ENCODE peak calls at places on chromosomes 4 and X, in five cellular contexts. W, M, O, Q and A are unnamed samples.

GRCh38 chrX:111360839-111361238 is 51.2 kb downstream of the DCX start:
- DNase-seq in W (no peak), Q (no peak), M (no peak), O (no peak), A (no peak)

GRCh38 chr4:146407669-146408084 is 114.1 kb downstream of the SLC10A7 start:
- DNase-seq in M (no peak), O (peak; percentile 25), W (peak; percentile 29), Q (no peak), A (peak; percentile 37)

GRCh38 chrX:2228466-2228865 is 272.3 kb downstream of the DHRSX start:
- DNase-seq in Q (no peak), W (no peak), O (no peak), M (no peak), A (no peak)

GRCh38 chr4:5622596-5622995 is 85.8 kb downstream of the EVC2 start:
- DNase-seq in O (no peak), Q (no peak), M (no peak), W (no peak), A (no peak)

GRCh38 chr4:73848183-73848777 is 4.8 kb upstream of the PF4V1 start:
- DNase-seq in W (no peak), Q (no peak), O (no peak), M (no peak), A (no peak)

GRCh38 chr4:79886557-79886956 is 186.5 kb downstream of the ANTXR2 start:
- DNase-seq in M (no peak), Q (no peak), O (no peak), W (no peak), A (no peak)

GRCh38 chrX:118420462-118420861 is 74.6 kb downstream of the WDR44 start:
- DNase-seq in Q (peak; percentile 26), O (no peak), M (peak; percentile 28), W (peak; percentile 42), A (no peak)

GRCh38 chr4:146957252-146957651 is 11.6 kb upstream of the TTC29 start:
- DNase-seq in Q (no peak), M (no peak), W (peak; percentile 85), O (no peak), A (no peak)

GRCh38 chr4:183362916-183363542 is 40.8 kb upstream of the CLDN24 start:
- DNase-seq in O (no peak), W (peak; percentile 57), Q (no peak), M (no peak), A (peak; percentile 84)

GRCh38 chr4:7168106-7168505 is 24.2 kb upstream of the SORCS2 start:
- DNase-seq in Q (no peak), M (no peak), W (no peak), O (no peak), A (peak; percentile 9)

GRCh38 chr4:77538574-77539157 is 67.0 kb upstream of the CXCL13 start:
- DNase-seq in O (no peak), Q (peak; percentile 53), M (peak; percentile 36), W (no peak), A (no peak)

GRCh38 chr4:139786494-139787354 is 121.1 kb downstream of the MGST2 start:
- DNase-seq in W (no peak), O (no peak), M (no peak), Q (no peak), A (no peak)

GRCh38 chrX:106457802-106458201 is 154.0 kb upstream of the RADX start:
- DNase-seq in O (no peak), Q (no peak), M (no peak), W (no peak), A (no peak)

GRCh38 chr4:2290974-2291704 is 29.2 kb upstream of the MXD4 start:
- DNase-seq in M (peak; percentile 6), W (no peak), O (no peak), Q (no peak), A (peak; percentile 56)

GRCh38 chrX:125090046-125090445 is 229.6 kb upstream of the TEX13C start:
- DNase-seq in W (no peak), O (no peak), M (no peak), Q (peak; percentile 14), A (no peak)

GRCh38 chr4:65668201-65669007 is 1.9 kb downstream of the EPHA5 start:
- DNase-seq in O (no peak), W (no peak), Q (no peak), M (peak; percentile 36), A (peak; percentile 90)

GRCh38 chr4:48315728-48316630 is 25.4 kb upstream of the SLAIN2 start:
- DNase-seq in M (peak; percentile 55), W (peak; percentile 73), Q (peak; percentile 44), O (peak; percentile 49), A (peak; percentile 22)

GRCh38 chr4:33453916-33454315 is 2733.7 kb downstream of the PCDH7 start:
- DNase-seq in Q (no peak), W (no peak), M (no peak), O (no peak), A (no peak)

GRCh38 chr4:38534344-38534743 is 129.7 kb upstream of the KLF3 start:
- DNase-seq in W (no peak), M (no peak), O (no peak), Q (no peak), A (no peak)

GRCh38 chr4:100103671-100104070 is 86.6 kb downstream of the DDIT4L start:
- DNase-seq in O (no peak), W (no peak), M (no peak), Q (no peak), A (no peak)

GRCh38 chrX:9704876-9705465 is 60.7 kb downstream of the GPR143 start:
- DNase-seq in W (no peak), M (no peak), O (no peak), Q (no peak), A (no peak)

GRCh38 chrX:55056820-55057690 is 17.8 kb upstream of the PAGE2B start:
- DNase-seq in O (no peak), W (peak; percentile 19), M (no peak), Q (peak; percentile 28), A (no peak)

GRCh38 chr4:118889313-118889694 is 650 bp downstream of the SYNPO2 start:
- DNase-seq in O (no peak), W (no peak), Q (no peak), M (no peak), A (no peak)
- H3K4me1 ChIP-seq in O (peaks cover 3% of the 10 kb centered on the region), W (peaks cover 5% of the 10 kb centered on the region), Q (no peaks in the 10 kb centered on the region), M (no peaks in the 10 kb centered on the region), A (peaks cover 18% of the 10 kb centered on the region)

GRCh38 chrX:39898147-39898546 is 199.6 kb downstream of the BCOR start:
- DNase-seq in O (no peak), Q (no peak), W (no peak), M (no peak), A (no peak)
- H2AFZ ChIP-seq in O (no peak overlapping the region), Q (no peak overlapping the region), W (no peak overlapping the region), M (no peak overlapping the region), A (no peak overlapping the region)

GRCh38 chr4:41320278-41320677 is 63.5 kb downstream of the UCHL1 start:
- DNase-seq in M (no peak), W (no peak), O (no peak), Q (no peak), A (no peak)
- H3K4me1 ChIP-seq in M (no peaks in the 10 kb centered on the region), W (no peaks in the 10 kb centered on the region), O (no peaks in the 10 kb centered on the region), Q (peaks cover 12% of the 10 kb centered on the region), A (no peaks in the 10 kb centered on the region)

GRCh38 chrX:108737754-108738153 is 1.4 kb upstream of the IRS4 start:
- DNase-seq in M (no peak), Q (no peak), W (no peak), O (no peak), A (no peak)

GRCh38 chrX:108735087-108735679 is 1.2 kb downstream of the IRS4 start:
- DNase-seq in O (no peak), M (peak; percentile 34), W (no peak), Q (no peak), A (peak; percentile 77)

GRCh38 chrX:108736509-108737479 is at the start of gene IRS4:
- DNase-seq in O (no peak), W (no peak), Q (peak; percentile 20), M (peak; percentile 37), A (no peak)

GRCh38 chrX:108734426-108734825 is 1.9 kb downstream of the IRS4 start:
- DNase-seq in O (no peak), Q (no peak), W (no peak), M (no peak), A (peak; percentile 60)

GRCh38 chrX:108735680-108736508 is 469 bp downstream of the IRS4 start:
- DNase-seq in M (peak; percentile 19), W (no peak), O (no peak), Q (no peak), A (peak; percentile 79)
- H2AFZ ChIP-seq in M (peak overlapping the region; percentile 53), W (peak overlapping the region; percentile 78), O (no peak overlapping the region), Q (peak overlapping the region; percentile 61), A (no peak overlapping the region)

DNA sequence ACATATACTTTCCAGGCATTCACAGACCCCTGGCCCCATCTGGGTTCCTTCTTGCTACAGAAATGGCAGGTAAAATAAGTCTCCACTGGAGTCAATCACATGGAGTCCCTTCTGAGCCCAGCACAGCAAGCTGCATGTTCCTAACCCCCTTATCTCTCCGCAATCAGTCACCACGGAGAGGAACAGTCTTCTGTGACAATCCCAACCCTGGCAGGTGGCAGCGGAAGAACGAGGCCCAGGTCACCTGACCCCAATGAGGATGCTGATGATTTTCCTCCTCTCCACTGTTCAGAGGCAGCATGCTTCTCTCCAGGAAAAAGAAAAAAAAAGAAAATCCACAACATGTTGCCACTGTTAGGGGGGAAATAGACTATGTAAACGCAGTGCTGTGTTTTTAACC is 50.1 kb downstream of the TSPAN5 start:
- DNase-seq in M (no peak), O (no peak), Q (no peak), W (no peak), A (no peak)
- H3K4me1 ChIP-seq in M (peaks cover 9% of the 10 kb centered on the region), O (no peaks in the 10 kb centered on the region), Q (no peaks in the 10 kb centered on the region), W (peaks cover 23% of the 10 kb centered on the region), A (peaks cover 21% of the 10 kb centered on the region)

GRCh38 chr4:55866973-55867574 is 13.6 kb downstream of the EXOC1 start:
- DNase-seq in W (peak; percentile 74), M (peak; percentile 73), O (peak; percentile 47), Q (peak; percentile 77), A (no peak)

GRCh38 chr4:55866290-55866907 is 13.0 kb downstream of the EXOC1 start:
- DNase-seq in W (peak; percentile 96), Q (peak; percentile 75), O (peak; percentile 37), M (peak; percentile 46), A (peak; percentile 66)

GRCh38 chr4:55864577-55865223 is 11.3 kb downstream of the EXOC1 start:
- DNase-seq in M (no peak), O (no peak), W (no peak), Q (no peak), A (no peak)

GRCh38 chr4:55868691-55869090 is 15.2 kb downstream of the EXOC1 start:
- DNase-seq in Q (no peak), O (no peak), M (no peak), W (peak; percentile 20), A (no peak)

GRCh38 chr4:55865228-55865806 is 11.9 kb downstream of the EXOC1 start:
- DNase-seq in W (peak; percentile 71), M (no peak), O (no peak), Q (no peak), A (no peak)
- H2AFZ ChIP-seq in W (peak overlapping the region; percentile 69), M (no peak overlapping the region), O (no peak overlapping the region), Q (no peak overlapping the region), A (peak overlapping the region; percentile 57)